ENCODE peak calls at places on chromosomes 6 and 20, in nine cellular contexts. E, C, J, K, I, Z, S, V and X are unnamed samples.

GRCh38 chr6:12436224-12436623 is 146.1 kb downstream of the EDN1 start:
- DNase-seq in Z (no peak), I (no peak), K (no peak), V (no peak), S (no peak), C (no peak), E (no peak), J (no peak), X (no peak)

GRCh38 chr6:152004036-152004566 is 196.6 kb downstream of the ESR1 start:
- DNase-seq in S (no peak), Z (no peak), V (no peak), K (no peak), E (no peak), C (no peak), I (no peak), J (no peak), X (no peak)

GRCh38 chr20:23782366-23782983 is 31.7 kb upstream of the CST1 start:
- DNase-seq in C (no peak), E (no peak), V (no peak), J (no peak), S (no peak), I (peak; percentile 76), Z (no peak), K (no peak), X (peak; percentile 15)

GRCh38 chr6:56595490-56596122 is 47.1 kb downstream of the DST start:
- DNase-seq in K (peak; percentile 44), S (no peak), C (no peak), E (peak; percentile 36), J (peak; percentile 12), V (peak; percentile 34), I (peak; percentile 50), Z (peak; percentile 43), X (peak; percentile 7)

GRCh38 chr6:74834967-74835366 is 370.9 kb downstream of the COL12A1 start:
- DNase-seq in V (no peak), I (no peak), S (no peak), J (no peak), Z (no peak), K (no peak), C (no peak), E (no peak), X (no peak)

GRCh38 chr6:33014841-33015634 is 5.6 kb upstream of the HLA-DOA start:
- DNase-seq in K (peak; percentile 71), C (no peak), E (no peak), V (peak; percentile 45), J (peak; percentile 78), Z (peak; percentile 77), S (no peak), I (peak; percentile 67), X (peak; percentile 50)

GRCh38 chr20:51386586-51386985 is 155.9 kb downstream of the NFATC2 start:
- DNase-seq in J (no peak), I (no peak), Z (no peak), C (no peak), E (no peak), K (no peak), V (no peak), S (no peak), X (no peak)

GRCh38 chr6:3205913-3206312 is 21.5 kb downstream of the TUBB2B start:
- DNase-seq in I (no peak), J (no peak), S (no peak), Z (no peak), C (no peak), E (no peak), K (no peak), V (no peak), X (no peak)

GRCh38 chr20:25003002-25003401 is 10.5 kb upstream of the APMAP start:
- DNase-seq in C (no peak), E (no peak), K (no peak), S (no peak), I (no peak), J (no peak), V (no peak), Z (no peak), X (no peak)

GRCh38 chr20:24998631-24999445 is 6.3 kb upstream of the APMAP start:
- DNase-seq in S (no peak), K (no peak), C (peak; percentile 57), I (no peak), V (no peak), E (no peak), J (no peak), Z (no peak), X (no peak)

GRCh38 chr20:24999568-24999967 is 7.0 kb upstream of the APMAP start:
- DNase-seq in K (no peak), C (peak; percentile 7), E (no peak), Z (no peak), V (no peak), S (no peak), I (no peak), J (no peak), X (no peak)

GRCh38 chr20:24998121-24998520 is 5.6 kb upstream of the APMAP start:
- DNase-seq in J (no peak), C (no peak), I (no peak), V (no peak), Z (no peak), K (no peak), E (no peak), S (no peak), X (no peak)

GRCh38 chr20:25000268-25000801 is 7.8 kb upstream of the APMAP start:
- DNase-seq in J (no peak), S (no peak), V (peak; percentile 96), K (peak; percentile 65), C (peak; percentile 60), Z (no peak), E (peak; percentile 48), I (peak; percentile 74), X (peak; percentile 57)
- TF ChIP-seq POLR2A in J (no peak), S (no peak), V (no peak), K (no peak), C (no peak), Z (no peak), E (no peak), I (no peak), X (no peak)

GRCh38 chr6:44111434-44112417 is 15.5 kb downstream of the MRPL14 start:
- DNase-seq in S (no peak), Z (peak; percentile 90), K (no peak), C (no peak), I (no peak), J (no peak), V (no peak), E (no peak), X (no peak)

GRCh38 chr6:44108471-44108870 is 18.8 kb downstream of the MRPL14 start:
- DNase-seq in J (no peak), K (no peak), I (no peak), Z (no peak), V (no peak), S (no peak), C (no peak), E (no peak), X (no peak)

GRCh38 chr6:44109212-44109611 is 18.0 kb downstream of the MRPL14 start:
- DNase-seq in C (no peak), S (no peak), V (no peak), I (no peak), J (no peak), K (no peak), Z (no peak), E (no peak), X (no peak)

GRCh38 chr6:44110966-44111365 is 16.3 kb downstream of the MRPL14 start:
- DNase-seq in Z (no peak), S (no peak), J (no peak), C (no peak), V (no peak), I (no peak), E (no peak), K (no peak), X (no peak)

DNA sequence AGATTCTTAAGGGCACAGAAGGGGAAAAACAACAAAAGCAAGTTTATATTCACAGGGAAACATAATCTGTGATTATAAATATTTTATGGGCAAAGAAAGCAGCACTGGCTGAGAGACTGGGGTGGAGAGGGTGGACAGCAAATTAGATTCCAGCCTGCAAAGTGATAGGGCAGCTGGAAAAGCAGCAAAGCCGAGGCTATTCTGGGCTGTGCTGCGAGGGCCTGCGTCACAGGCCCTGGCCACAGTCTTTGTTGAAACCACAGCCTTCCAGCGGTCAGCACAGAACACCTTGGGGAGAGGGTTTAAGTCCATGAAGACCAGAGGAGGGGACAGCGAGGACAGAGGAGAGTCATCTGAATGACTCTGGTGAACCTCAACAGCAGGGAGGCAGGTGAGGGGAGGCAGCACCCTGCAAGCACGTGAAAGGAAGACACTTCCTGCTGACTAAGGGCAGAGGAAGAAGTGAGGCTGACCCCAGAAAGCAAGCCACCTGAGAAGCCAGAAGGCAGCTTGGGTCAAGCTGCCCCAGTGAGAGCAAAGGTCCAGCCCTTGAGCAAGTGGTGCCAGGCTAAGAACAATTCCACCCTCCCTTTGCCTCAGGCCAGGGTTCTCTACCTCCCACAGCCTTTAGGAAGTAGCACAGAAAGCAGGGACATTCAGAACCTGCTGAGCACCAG is 17.1 kb downstream of the MRPL14 start:
- DNase-seq in C (no peak), Z (no peak), I (no peak), S (no peak), J (no peak), V (no peak), E (no peak), K (no peak), X (no peak)
- TF ChIP-seq POLR2A in C (no peak), Z (no peak), I (no peak), S (no peak), J (no peak), V (no peak), E (no peak), K (no peak), X (no peak)

GRCh38 chr20:46955601-46956556 is 61.2 kb downstream of the EYA2 start:
- DNase-seq in Z (no peak), S (no peak), I (no peak), K (no peak), C (no peak), E (no peak), J (no peak), V (no peak), X (no peak)
- TF ChIP-seq POLR2A in Z (no peak), S (no peak), I (no peak), K (no peak), C (no peak), E (no peak), J (no peak), V (no peak), X (no peak)

GRCh38 chr20:32458837-32459220 is 100.7 kb downstream of the ASXL1 start:
- DNase-seq in Z (no peak), J (no peak), S (no peak), I (no peak), V (no peak), C (no peak), K (no peak), E (no peak), X (no peak)

GRCh38 chr20:32455901-32456701 is 98.0 kb downstream of the ASXL1 start:
- DNase-seq in K (no peak), Z (no peak), E (no peak), C (no peak), J (no peak), I (no peak), V (no peak), S (no peak), X (no peak)

GRCh38 chr20:32458061-32458836 is 100.1 kb downstream of the ASXL1 start:
- DNase-seq in J (no peak), E (no peak), C (no peak), K (no peak), V (no peak), Z (no peak), S (no peak), I (no peak), X (no peak)

GRCh38 chr20:32456869-32457421 is 98.8 kb downstream of the ASXL1 start:
- DNase-seq in V (peak; percentile 49), Z (no peak), K (no peak), S (no peak), E (peak; percentile 77), J (no peak), I (peak; percentile 70), C (no peak), X (no peak)

DNA sequence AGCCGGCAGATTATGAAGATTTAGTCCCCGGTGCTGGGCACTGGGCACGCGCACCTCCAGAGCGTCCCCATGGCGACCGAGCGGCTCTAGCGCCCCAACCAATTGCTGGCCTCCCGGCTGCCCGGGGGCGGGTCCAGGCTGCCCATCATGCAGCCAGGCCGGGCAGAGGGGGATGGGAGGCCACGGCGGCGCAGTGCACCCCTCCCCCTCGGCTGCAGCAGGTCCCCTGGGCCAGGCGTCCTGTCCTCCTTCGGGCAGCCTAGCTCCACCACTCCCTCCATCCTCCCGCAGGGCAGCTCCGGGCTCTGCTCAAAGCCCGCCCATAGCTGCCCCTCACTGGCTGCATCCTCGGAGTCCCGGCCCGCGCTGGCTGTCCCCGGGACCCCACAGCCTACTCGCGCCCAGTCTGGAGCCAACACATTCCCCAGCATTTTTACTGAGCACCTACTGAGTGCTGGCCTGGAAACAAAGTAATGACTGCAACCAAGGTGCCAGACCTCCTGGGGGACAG is 99.4 kb downstream of the ASXL1 start:
- DNase-seq in E (peak; percentile 73), Z (no peak), V (peak; percentile 68), K (no peak), I (peak; percentile 85), S (no peak), C (no peak), J (no peak), X (no peak)
- TF ChIP-seq POLR2A in E (no peak), Z (no peak), V (no peak), K (no peak), I (no peak), S (no peak), C (no peak), J (no peak), X (no peak)